ENCODE peak calls at places on chromosomes 3 and 15, in six cellular contexts. B is AG09309; D is NCI-H1092; F is effector CD4-positive, alpha-beta T cell; L is NCI-H524 treated with DMSO at 0.1 percent for 48 hours; S is globus pallidus. X is an unnamed sample.

GRCh38 chr15:57505949-57506391 is 85.7 kb upstream of the MYZAP start:
- DNase-seq in B (no peak), F (no peak), D (no peak), S (peak; percentile 29), L (no peak), X (no peak)

GRCh38 chr3:13141183-13141582 is 68.0 kb upstream of the IQSEC1 start:
- DNase-seq in B (no peak), S (no peak), F (no peak), L (no peak), D (no peak), X (no peak)

GRCh38 chr3:30156586-30157498 is 449.6 kb upstream of the TGFBR2 start:
- DNase-seq in B (no peak), S (no peak), L (no peak), D (no peak), F (no peak), X (no peak)

GRCh38 chr3:2810723-2811122 is 299.5 kb downstream of the IL5RA start:
- DNase-seq in S (no peak), L (no peak), D (no peak), B (no peak), F (no peak), X (no peak)

GRCh38 chr15:30791239-30791638 is 112.5 kb upstream of the FAN1 start:
- DNase-seq in S (no peak), D (no peak), L (no peak), F (no peak), B (no peak), X (no peak)

GRCh38 chr3:86982883-86983282 is 8.1 kb downstream of the VGLL3 start:
- DNase-seq in B (peak; percentile 80), F (no peak), L (no peak), D (no peak), S (no peak), X (no peak)

GRCh38 chr15:87080547-87080946 is 1000.9 kb downstream of the AGBL1 start:
- DNase-seq in D (no peak), B (no peak), L (no peak), S (no peak), F (no peak), X (no peak)

GRCh38 chr15:71538181-71538580 is 272.2 kb upstream of the NR2E3 start:
- DNase-seq in F (no peak), S (no peak), B (no peak), D (no peak), L (no peak), X (no peak)

GRCh38 chr3:157154563-157155333 is 5.2 kb downstream of the CCNL1 start:
- DNase-seq in L (no peak), D (no peak), F (no peak), S (no peak), B (no peak), X (no peak)

X was measured in NCI-H1436.